ENCODE peak calls at places on chromosomes 6 and 20, in nine cellular contexts. S, P, W, Q, A, G, I, E and Z are unnamed samples.
A peak's percentile ranks its signal among the peaks of the same experiment; 100 is the strongest.

GRCh38 chr6:139752086-139752485 is 377.6 kb upstream of the CITED2 start:
- DNase-seq in S (no peak), P (no peak), E (no peak), A (no peak), W (no peak), G (no peak), Q (no peak), I (no peak), Z (no peak)

GRCh38 chr6:2797564-2798014 is 32.4 kb downstream of the WRNIP1 start:
- DNase-seq in P (peak; percentile 29), G (no peak), A (no peak), Q (no peak), W (no peak), S (no peak), E (no peak), I (no peak), Z (no peak)

GRCh38 chr6:157034433-157035230 is 257.5 kb downstream of the ARID1B start:
- DNase-seq in W (no peak), E (no peak), P (peak; percentile 72), I (no peak), S (no peak), G (no peak), Q (peak; percentile 59), A (peak; percentile 83), Z (no peak)

GRCh38 chr6:11890849-11891248 is 112.2 kb upstream of the ADTRP start:
- DNase-seq in E (no peak), A (no peak), I (no peak), P (no peak), Q (no peak), S (no peak), G (no peak), W (no peak), Z (no peak)

GRCh38 chr6:46927066-46927465 is 5.3 kb upstream of the ADGRF5 start:
- DNase-seq in P (no peak), S (no peak), Q (no peak), A (peak; percentile 28), G (no peak), W (no peak), I (no peak), E (no peak), Z (no peak)

GRCh38 chr20:38152175-38153010 is 12.7 kb downstream of the TGM2 start:
- DNase-seq in A (peak; percentile 75), W (no peak), S (no peak), I (peak; percentile 93), E (peak; percentile 96), Q (peak; percentile 33), P (peak; percentile 81), G (no peak), Z (peak; percentile 79)

GRCh38 chr6:72646604-72647485 is 25.0 kb downstream of the KCNQ5 start:
- DNase-seq in A (no peak), W (no peak), P (no peak), G (no peak), E (no peak), I (no peak), Q (no peak), S (no peak), Z (no peak)

GRCh38 chr6:160057080-160057479 is 64.5 kb upstream of the SLC22A1 start:
- DNase-seq in Q (no peak), A (no peak), W (no peak), S (no peak), I (no peak), G (no peak), P (no peak), E (no peak), Z (no peak)

GRCh38 chr6:12431023-12431422 is 140.9 kb downstream of the EDN1 start:
- DNase-seq in P (no peak), W (no peak), Q (no peak), E (no peak), A (no peak), I (no peak), G (no peak), S (no peak), Z (no peak)

GRCh38 chr20:48463096-48463710 is 364.6 kb downstream of the PREX1 start:
- DNase-seq in Q (no peak), S (no peak), I (no peak), G (no peak), E (peak; percentile 32), P (no peak), W (no peak), A (no peak), Z (no peak)

GRCh38 chr6:6930223-6930880 is 177.4 kb upstream of the RREB1 start:
- DNase-seq in P (no peak), I (no peak), Q (no peak), S (no peak), G (no peak), E (no peak), W (no peak), A (no peak), Z (no peak)

GRCh38 chr6:5995705-5996686 is 10.7 kb downstream of the NRN1 start:
- DNase-seq in P (peak; percentile 18), E (peak; percentile 66), S (no peak), I (peak; percentile 61), Q (no peak), A (peak; percentile 39), G (no peak), W (peak; percentile 94), Z (peak; percentile 65)

GRCh38 chr20:36148439-36148838 is 6.1 kb upstream of the EPB41L1 start:
- DNase-seq in P (no peak), Q (no peak), W (no peak), A (no peak), E (no peak), I (no peak), G (no peak), S (no peak), Z (no peak)

GRCh38 chr6:75176076-75176582 is 29.7 kb downstream of the COL12A1 start:
- DNase-seq in I (no peak), G (no peak), W (no peak), E (no peak), A (no peak), P (no peak), S (no peak), Q (no peak), Z (no peak)

GRCh38 chr6:16227605-16228004 is 10.8 kb upstream of the GMPR start:
- DNase-seq in I (no peak), S (no peak), Q (no peak), G (no peak), P (no peak), W (no peak), E (no peak), A (no peak), Z (no peak)

GRCh38 chr20:45833883-45834796 is 541 bp downstream of the SNX21 start:
- DNase-seq in A (peak; percentile 76), S (no peak), E (peak; percentile 77), Q (peak; percentile 73), I (peak; percentile 73), P (peak; percentile 73), G (peak; percentile 37), W (peak; percentile 89), Z (peak; percentile 82)

GRCh38 chr20:10961651-10962288 is 288.0 kb upstream of the JAG1 start:
- DNase-seq in G (no peak), E (no peak), W (no peak), P (no peak), I (no peak), Q (no peak), A (no peak), S (no peak), Z (no peak)

GRCh38 chr6:37011656-37012378 is 6.4 kb downstream of the FGD2 start:
- DNase-seq in P (peak; percentile 93), W (no peak), E (no peak), A (peak; percentile 53), I (no peak), G (no peak), S (no peak), Q (no peak), Z (no peak)

GRCh38 chr6:153167026-153167891 is 36.2 kb upstream of the RGS17 start:
- DNase-seq in A (peak; percentile 76), W (no peak), P (peak; percentile 91), S (no peak), Q (no peak), E (no peak), I (no peak), G (no peak), Z (no peak)

GRCh38 chr6:5996701-5997419 is 9.9 kb downstream of the NRN1 start:
- DNase-seq in G (no peak), W (peak; percentile 37), A (peak; percentile 24), Q (no peak), I (no peak), P (no peak), S (no peak), E (no peak), Z (no peak)

GRCh38 chr20:39829255-39829654 is 859.8 kb downstream of the MAFB start:
- DNase-seq in W (peak; percentile 58), G (no peak), P (peak; percentile 28), Q (no peak), E (no peak), A (peak; percentile 29), I (no peak), S (no peak), Z (no peak)

GRCh38 chr6:142796571-142796970 is 148.4 kb downstream of the HIVEP2 start:
- DNase-seq in G (no peak), I (no peak), Q (no peak), A (peak; percentile 47), E (no peak), P (peak; percentile 64), S (no peak), W (no peak), Z (no peak)

GRCh38 chr6:11329841-11330765 is 97.6 kb upstream of the NEDD9 start:
- DNase-seq in Q (no peak), I (no peak), E (no peak), S (no peak), W (no peak), A (no peak), G (no peak), P (no peak), Z (no peak)

GRCh38 chr6:41641352-41641925 is 3.2 kb downstream of the MDFI start:
- DNase-seq in I (no peak), G (no peak), E (no peak), A (no peak), P (no peak), S (no peak), W (no peak), Q (no peak), Z (no peak)

GRCh38 chr6:154164397-154164796 is 125.4 kb downstream of the OPRM1 start:
- DNase-seq in A (peak; percentile 95), S (no peak), I (peak; percentile 61), Q (no peak), G (no peak), E (peak; percentile 48), P (peak; percentile 88), W (no peak), Z (peak; percentile 64)